ENCODE peak calls at places on chromosomes 11 and 22, in eight cellular contexts. M, S, U, O, E, A, J and H are unnamed samples.

GRCh38 chr22:43855431-43855830 is 6.9 kb downstream of the SULT4A1 start:
- DNase-seq in M (peak), U (no peak), J (no peak), O (no peak), E (no peak), A (no peak), S (no peak), H (no peak)

GRCh38 chr22:45977551-45978274 is 751 bp upstream of the WNT7B start:
- DNase-seq in M (no peak), E (no peak), S (peak), U (no peak), J (peak), A (no peak), O (no peak), H (no peak)

GRCh38 chr22:42282943-42283287 is 12.5 kb upstream of the TCF20 start:
- DNase-seq in M (no peak), E (no peak), U (no peak), S (no peak), O (no peak), A (no peak), J (no peak), H (no peak)

GRCh38 chr22:45692549-45692948 is 20.9 kb downstream of the ATXN10 start:
- DNase-seq in J (no peak), S (peak), O (no peak), M (no peak), A (no peak), E (no peak), U (no peak), H (no peak)

GRCh38 chr11:1226226-1226961 is 3.5 kb downstream of the MUC5B start:
- DNase-seq in E (no peak), O (no peak), M (peak), J (peak), U (no peak), S (no peak), A (no peak), H (no peak)

GRCh38 chr22:45688606-45689080 is 17.0 kb downstream of the ATXN10 start:
- DNase-seq in O (no peak), U (no peak), M (no peak), J (no peak), A (no peak), E (no peak), S (peak), H (no peak)

GRCh38 chr11:121961228-121961860 is 154.7 kb downstream of the BLID start:
- DNase-seq in J (no peak), A (no peak), S (no peak), U (no peak), O (no peak), E (peak), M (no peak), H (no peak)

GRCh38 chr11:120523196-120523595 is 11.6 kb downstream of the GRIK4 start:
- DNase-seq in O (no peak), E (no peak), M (peak), U (no peak), A (no peak), S (no peak), J (no peak), H (no peak)

GRCh38 chr11:108253176-108253575 is 30.3 kb downstream of the ATM start:
- DNase-seq in U (no peak), S (no peak), E (no peak), J (no peak), A (no peak), M (no peak), O (no peak), H (no peak)

GRCh38 chr11:47130541-47130940 is 46.1 kb downstream of the ARFGAP2 start:
- DNase-seq in S (no peak), O (no peak), M (peak), E (no peak), A (peak), U (no peak), J (no peak), H (no peak)

GRCh38 chr11:59862252-59862651 is 4.0 kb downstream of the TCN1 start:
- DNase-seq in A (no peak), E (no peak), O (no peak), S (no peak), U (no peak), J (no peak), M (no peak), H (no peak)

GRCh38 chr11:26297179-26297970 is 34.6 kb upstream of the ANO3 start:
- DNase-seq in U (no peak), M (no peak), E (no peak), S (peak), A (peak), O (peak), J (no peak), H (no peak)

GRCh38 chr11:21909145-21909544 is 283.7 kb upstream of the ANO5 start:
- DNase-seq in U (no peak), M (no peak), E (no peak), S (peak), J (no peak), A (no peak), O (no peak), H (no peak)

GRCh38 chr11:1278766-1279673 is 30.4 kb downstream of the TOLLIP start:
- DNase-seq in O (no peak), E (no peak), M (no peak), A (no peak), U (no peak), S (no peak), J (peak), H (no peak)

GRCh38 chr22:43236401-43237166 is 49.6 kb upstream of the TTLL12 start:
- DNase-seq in E (peak), S (no peak), A (no peak), J (peak), U (no peak), M (no peak), O (no peak), H (peak)

GRCh38 chr11:94557992-94558391 is 9.2 kb upstream of the PIWIL4 start:
- DNase-seq in M (no peak), J (no peak), E (no peak), S (no peak), O (no peak), U (no peak), A (no peak), H (no peak)

GRCh38 chr22:41555325-41555724 is 5.5 kb upstream of the CSDC2 start:
- DNase-seq in U (no peak), S (no peak), O (no peak), A (no peak), M (no peak), J (no peak), E (peak), H (no peak)

GRCh38 chr22:37244922-37245722 is 1.1 kb upstream of the RAC2 start:
- DNase-seq in M (no peak), J (no peak), A (no peak), O (no peak), U (no peak), S (no peak), E (no peak), H (no peak)

GRCh38 chr11:3162410-3163240 is 2.5 kb downstream of the OSBPL5 start:
- DNase-seq in S (no peak), J (peak), A (no peak), U (no peak), M (no peak), E (no peak), O (no peak), H (no peak)

GRCh38 chr11:13772223-13773046 is 104.0 kb downstream of the FAR1 start:
- DNase-seq in E (no peak), J (no peak), A (peak), S (peak), U (no peak), M (no peak), O (peak), H (no peak)

GRCh38 chr11:2990617-2991476 is 1.3 kb downstream of the NAP1L4 start:
- DNase-seq in A (peak), M (no peak), E (no peak), U (no peak), J (no peak), O (peak), S (peak), H (no peak)

GRCh38 chr22:22959147-22959827 is 71.7 kb downstream of the IGLL5 start:
- DNase-seq in A (peak), M (peak), J (no peak), O (peak), S (peak), U (peak), E (peak), H (peak)

GRCh38 chr11:12171921-12172320 is 61.5 kb downstream of the MICAL2 start:
- DNase-seq in M (no peak), O (no peak), E (no peak), J (no peak), S (no peak), A (no peak), U (no peak), H (no peak)

GRCh38 chr11:68798221-68798813 is 43.4 kb downstream of the CPT1A start:
- DNase-seq in M (no peak), J (no peak), A (peak), S (no peak), U (no peak), E (no peak), O (peak), H (no peak)

GRCh38 chr22:23591203-23591791 is 11.2 kb upstream of the IGLL1 start:
- DNase-seq in J (no peak), A (peak), E (peak), S (peak), O (peak), U (no peak), M (peak), H (peak)

GRCh38 chr11:109015283-109015682 is 350.4 kb downstream of the DDX10 start:
- DNase-seq in S (no peak), M (no peak), J (no peak), O (no peak), U (no peak), E (no peak), A (no peak), H (no peak)

GRCh38 chr22:20807315-20807752 is 33.4 kb downstream of the SERPIND1 start:
- DNase-seq in S (peak), A (peak), U (no peak), O (no peak), E (no peak), M (no peak), J (no peak), H (no peak)

GRCh38 chr11:48005878-48006277 is 25.5 kb downstream of the PTPRJ start:
- DNase-seq in M (no peak), J (peak), O (no peak), S (no peak), U (no peak), E (no peak), A (no peak), H (no peak)

GRCh38 chr11:104979839-104980238 is 11.5 kb upstream of the CASP4 start:
- DNase-seq in O (no peak), E (no peak), U (no peak), J (no peak), A (no peak), M (no peak), S (no peak), H (no peak)

GRCh38 chr11:108923413-108923812 is 258.5 kb downstream of the DDX10 start:
- DNase-seq in S (no peak), J (no peak), U (no peak), M (no peak), E (no peak), A (no peak), O (no peak), H (no peak)

GRCh38 chr11:37560346-37560745 is 962.3 kb upstream of the RAG2 start:
- DNase-seq in E (no peak), M (no peak), S (no peak), J (no peak), U (no peak), A (no peak), O (no peak), H (no peak)

GRCh38 chr11:118923721-118924587 is 1.8 kb downstream of the BCL9L start:
- DNase-seq in J (no peak), O (no peak), M (peak), U (no peak), A (peak), S (no peak), E (no peak), H (no peak)

GRCh38 chr11:128342511-128343133 is 244.7 kb downstream of the ETS1 start:
- DNase-seq in M (peak), E (no peak), A (no peak), O (peak), U (no peak), J (no peak), S (peak), H (no peak)

GRCh38 chr11:76838422-76839068 is 22.2 kb upstream of the ACER3 start:
- DNase-seq in J (no peak), A (peak), S (peak), E (peak), O (peak), U (no peak), M (no peak), H (no peak)

GRCh38 chr11:62193954-62194353 is 3.9 kb downstream of the SCGB1D1 start:
- DNase-seq in J (no peak), A (peak), S (no peak), O (no peak), U (no peak), E (no peak), M (no peak), H (no peak)

GRCh38 chr11:123174196-123175183 is 20.6 kb downstream of the CLMP start:
- DNase-seq in A (no peak), U (no peak), J (no peak), E (peak), O (no peak), M (peak), S (peak), H (peak)

GRCh38 chr22:40463017-40463631 is 92.7 kb downstream of the SGSM3 start:
- DNase-seq in M (no peak), J (no peak), S (no peak), O (no peak), U (no peak), E (no peak), A (peak), H (no peak)

GRCh38 chr22:40463727-40464126 is 93.3 kb downstream of the SGSM3 start:
- DNase-seq in A (no peak), M (no peak), E (no peak), O (no peak), J (no peak), U (no peak), S (no peak), H (no peak)

GRCh38 chr22:40466976-40467375 is 96.6 kb downstream of the SGSM3 start:
- DNase-seq in J (no peak), A (no peak), E (no peak), U (no peak), S (no peak), O (no peak), M (no peak), H (no peak)

GRCh38 chr22:40462195-40462988 is 92.0 kb downstream of the SGSM3 start:
- DNase-seq in U (no peak), J (no peak), S (no peak), O (peak), M (no peak), A (no peak), E (no peak), H (no peak)
- TF ChIP-seq EP300 in U (no peak), J (no peak), S (no peak), O (no peak), M (no peak), A (no peak), E (no peak), H (no peak)

DNA sequence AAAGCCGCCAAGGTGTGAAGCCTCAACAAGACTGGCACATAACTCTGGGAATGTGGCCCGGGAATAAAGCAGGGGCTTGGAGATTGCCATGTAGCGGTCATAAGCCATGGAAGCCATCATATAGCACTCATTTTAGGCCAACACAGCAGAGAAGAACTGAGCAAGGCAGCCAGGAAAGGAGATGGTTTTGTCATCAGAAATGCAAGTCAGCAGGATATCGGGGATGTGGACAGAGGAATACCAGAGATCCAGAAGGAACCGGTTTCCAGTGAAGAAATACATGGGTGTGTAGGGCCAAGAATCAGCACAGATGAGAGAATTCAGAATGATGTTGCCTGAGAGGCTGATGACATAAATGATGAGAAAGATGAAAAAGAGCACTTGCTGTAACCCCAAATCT is 3.0 kb upstream of the OR9G4 start:
- DNase-seq in S (no peak), U (no peak), J (no peak), A (no peak), E (no peak), O (no peak), M (no peak), H (no peak)
- TF ChIP-seq POLR2A in S (no peak), U (no peak), J (no peak), A (no peak), E (no peak), O (no peak), M (no peak), H (no peak)

GRCh38 chr11:72343159-72343756 is 91.1 kb downstream of the CLPB start:
- DNase-seq in M (no peak), U (no peak), J (no peak), A (no peak), O (no peak), E (no peak), S (no peak), H (no peak)
- TF ChIP-seq EP300 in M (no peak), U (no peak), J (no peak), A (no peak), O (no peak), E (no peak), S (no peak), H (no peak)

DNA sequence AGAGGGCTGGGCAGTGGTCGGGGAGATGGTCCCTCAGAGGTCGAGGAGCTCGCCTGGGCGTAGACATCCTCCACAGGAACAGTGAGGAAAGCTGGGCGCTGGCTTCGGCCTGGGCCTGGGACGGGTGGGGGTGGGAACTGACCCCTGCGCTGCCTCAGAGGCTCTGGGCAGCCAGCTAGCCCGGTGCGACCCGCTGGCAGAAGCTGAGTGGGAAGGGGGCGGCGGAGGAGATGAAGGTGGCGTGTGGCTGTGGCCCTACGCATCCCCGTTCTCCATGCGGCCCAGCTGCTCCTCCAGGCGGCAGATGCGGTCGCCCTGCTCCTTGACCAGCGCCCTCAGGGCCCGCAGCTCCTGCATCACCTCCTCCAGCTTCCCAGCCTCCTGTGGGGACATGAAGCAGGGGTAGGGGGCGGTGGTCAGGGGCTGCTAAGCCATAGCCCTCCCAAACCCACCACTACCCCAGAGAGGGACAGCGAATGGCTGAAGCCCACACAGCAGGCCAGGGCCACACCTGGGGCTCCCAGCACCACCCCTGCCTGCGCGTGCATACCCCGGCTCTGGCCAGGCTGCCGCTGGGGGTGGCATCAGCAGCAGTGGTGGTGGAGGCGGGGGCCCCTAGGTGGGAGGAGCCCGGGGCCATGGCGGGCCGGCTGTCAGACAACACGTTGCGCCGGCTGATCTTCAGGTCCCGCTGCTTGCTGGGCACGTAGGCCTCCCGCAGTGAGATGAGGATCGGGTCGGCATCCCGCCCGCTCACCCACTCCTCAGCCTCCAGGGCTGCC is 830 bp upstream of the PTPRCAP start:
- DNase-seq in O (no peak), M (no peak), A (no peak), E (no peak), U (no peak), J (peak), S (no peak), H (peak)
- TF ChIP-seq POLR2A in O (no peak), M (no peak), A (peak), E (no peak), U (no peak), J (no peak), S (no peak), H (no peak)

GRCh38 chr11:73195191-73196007 is 22.7 kb upstream of the P2RY2 start:
- DNase-seq in U (no peak), J (no peak), S (peak), M (peak), A (no peak), O (peak), E (no peak), H (peak)
- TF ChIP-seq EP300 in U (no peak), J (no peak), S (no peak), M (no peak), A (no peak), O (no peak), E (no peak), H (no peak)

GRCh38 chr11:96316869-96317268 is 26.1 kb downstream of the MAML2 start:
- DNase-seq in J (no peak), S (no peak), M (no peak), A (no peak), U (no peak), O (no peak), E (no peak), H (no peak)
- TF ChIP-seq POLR2A in J (no peak), S (no peak), M (no peak), A (no peak), U (no peak), O (no peak), E (no peak), H (no peak)

GRCh38 chr22:47858773-47859306 is 1096.4 kb downstream of the TBC1D22A start:
- DNase-seq in A (no peak), J (no peak), S (no peak), O (no peak), U (no peak), E (no peak), M (no peak), H (no peak)
- TF ChIP-seq EP300 in A (no peak), J (no peak), S (no peak), O (no peak), U (no peak), E (no peak), M (no peak), H (no peak)

GRCh38 chr22:30968924-30969531 is at the start of gene TUG1:
- DNase-seq in O (peak), J (peak), S (peak), M (peak), A (peak), E (peak), U (peak), H (peak)
- TF ChIP-seq POLR2A in O (peak), J (peak), S (peak), M (peak), A (peak), E (peak), U (peak), H (peak)

GRCh38 chr11:9823439-9823838 is 159.6 kb downstream of the SWAP70 start:
- DNase-seq in E (no peak), J (no peak), A (no peak), O (no peak), U (no peak), S (no peak), M (no peak), H (no peak)

GRCh38 chr11:9823887-9824385 is 160.1 kb downstream of the SWAP70 start:
- DNase-seq in E (no peak), U (no peak), J (no peak), S (no peak), O (no peak), M (no peak), A (no peak), H (no peak)

GRCh38 chr11:9817191-9817590 is 153.3 kb downstream of the SWAP70 start:
- DNase-seq in M (no peak), A (no peak), E (no peak), S (no peak), U (no peak), J (no peak), O (no peak), H (no peak)

GRCh38 chr11:9821008-9821752 is 157.3 kb downstream of the SWAP70 start:
- DNase-seq in A (no peak), M (no peak), O (no peak), U (no peak), E (no peak), J (no peak), S (no peak), H (no peak)

DNA sequence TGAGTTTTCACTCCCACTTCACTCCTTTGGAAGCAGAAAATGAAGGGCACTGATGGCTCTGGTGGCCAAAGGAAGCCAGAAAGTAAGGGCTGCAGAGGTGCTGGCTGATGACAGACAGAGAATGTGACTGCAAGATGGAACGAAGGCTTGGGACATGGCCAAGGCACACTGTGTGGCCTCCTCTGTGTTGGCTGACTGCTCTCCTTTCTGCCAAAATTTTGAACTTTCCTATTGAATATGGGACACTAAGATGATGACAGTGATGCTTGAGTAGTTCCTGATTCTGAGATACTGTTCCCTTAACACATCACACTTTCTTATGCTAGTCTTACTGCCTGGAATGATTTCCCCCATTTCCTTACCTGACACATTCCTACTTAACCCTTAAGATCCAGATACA is 156.4 kb downstream of the SWAP70 start:
- DNase-seq in A (no peak), S (no peak), U (no peak), O (no peak), M (no peak), E (no peak), J (no peak), H (no peak)
- TF ChIP-seq EP300 in A (no peak), S (no peak), U (no peak), O (no peak), M (no peak), E (no peak), J (no peak), H (no peak)